ENCODE peak calls at places on chromosomes 13 and 19, in nine cellular contexts. F is IMR-90; Y is thoracic aorta; X is lower leg skin; M is ovary; E is H7; W is naive thymus-derived CD4-positive, alpha-beta T cell; R is foreskin fibroblast; T is left ventricle myocardium inferior. J is an unnamed sample.

GRCh38 chr19:58020985-58021384 is 12.8 kb upstream of the ZSCAN1 start:
- DNase-seq in M (no peak), F (no peak), E (no peak), W (no peak), R (no peak), T (no peak), Y (no peak), X (no peak), J (no peak)

GRCh38 chr19:30089086-30089665 is 147.1 kb downstream of the URI1 start:
- DNase-seq in X (no peak), M (no peak), F (no peak), W (no peak), E (no peak), R (no peak), Y (no peak), T (no peak), J (no peak)

GRCh38 chr19:6750062-6750461 is 10.6 kb downstream of the TRIP10 start:
- DNase-seq in W (no peak), E (no peak), F (no peak), T (peak), X (no peak), R (no peak), M (no peak), Y (no peak), J (no peak)

GRCh38 chr19:14555918-14556661 is 15.8 kb downstream of the NDUFB7 start:
- DNase-seq in F (peak), T (no peak), E (no peak), M (no peak), W (no peak), R (no peak), X (no peak), Y (no peak), J (no peak)

GRCh38 chr13:88303605-88304004 is 632.4 kb downstream of the SLITRK5 start:
- DNase-seq in M (no peak), E (no peak), Y (no peak), X (no peak), W (no peak), T (no peak), F (no peak), R (no peak), J (no peak)

GRCh38 chr19:37763488-37763887 is 15.9 kb downstream of the ZNF573 start:
- DNase-seq in F (peak), X (no peak), R (peak), E (no peak), M (no peak), W (no peak), T (no peak), Y (no peak), J (no peak)

GRCh38 chr19:1466018-1466460 is 13.0 kb downstream of the C19orf25 start:
- DNase-seq in R (no peak), F (no peak), W (no peak), X (no peak), M (no peak), E (peak), T (no peak), Y (no peak), J (no peak)

GRCh38 chr13:23599083-23599925 is 29.1 kb downstream of the TNFRSF19 start:
- DNase-seq in R (no peak), F (no peak), T (no peak), E (peak), W (no peak), Y (no peak), X (no peak), M (no peak), J (no peak)

GRCh38 chr13:60788156-60788829 is 391.3 kb downstream of the TDRD3 start:
- DNase-seq in Y (peak), M (no peak), W (no peak), T (peak), X (peak), E (no peak), R (no peak), F (no peak), J (peak)

GRCh38 chr19:57171551-57172081 is 4.3 kb upstream of the DUXA start:
- DNase-seq in X (peak), F (peak), R (peak), M (peak), Y (no peak), E (peak), W (peak), T (peak), J (peak)

GRCh38 chr13:105778196-105778595 is 757.3 kb downstream of the EFNB2 start:
- DNase-seq in X (no peak), F (peak), W (no peak), R (peak), Y (no peak), T (no peak), E (no peak), M (no peak), J (no peak)

GRCh38 chr13:37139356-37139755 is 33.9 kb upstream of the CSNK1A1L start:
- DNase-seq in F (no peak), X (no peak), T (no peak), E (no peak), W (no peak), Y (no peak), M (no peak), R (peak), J (no peak)

GRCh38 chr13:30341815-30342570 is 34.6 kb upstream of the KATNAL1 start:
- DNase-seq in Y (peak), F (peak), T (peak), W (no peak), M (peak), R (peak), E (no peak), X (peak), J (peak)

GRCh38 chr13:72728290-72728605 is 525 bp downstream of the BORA start:
- DNase-seq in E (no peak), Y (no peak), F (no peak), X (no peak), W (no peak), R (no peak), M (no peak), T (no peak), J (no peak)

GRCh38 chr19:17244618-17245534 is 843 bp downstream of the NR2F6 start:
- DNase-seq in W (no peak), Y (no peak), M (peak), X (no peak), E (peak), R (peak), F (no peak), T (peak), J (no peak)

GRCh38 chr13:21309542-21310172 is 133.2 kb downstream of the MRPL57 start:
- DNase-seq in F (no peak), R (no peak), W (no peak), Y (no peak), T (no peak), M (no peak), X (no peak), E (no peak), J (no peak)

GRCh38 chr19:33660426-33661160 is 38.8 kb downstream of the CHST8 start:
- DNase-seq in R (no peak), Y (no peak), F (no peak), E (no peak), W (no peak), M (no peak), T (no peak), X (no peak), J (no peak)

GRCh38 chr13:94154362-94154761 is 325.1 kb downstream of the DCT start:
- DNase-seq in T (no peak), E (peak), F (peak), W (no peak), Y (no peak), M (no peak), R (peak), X (no peak), J (peak)

DNA sequence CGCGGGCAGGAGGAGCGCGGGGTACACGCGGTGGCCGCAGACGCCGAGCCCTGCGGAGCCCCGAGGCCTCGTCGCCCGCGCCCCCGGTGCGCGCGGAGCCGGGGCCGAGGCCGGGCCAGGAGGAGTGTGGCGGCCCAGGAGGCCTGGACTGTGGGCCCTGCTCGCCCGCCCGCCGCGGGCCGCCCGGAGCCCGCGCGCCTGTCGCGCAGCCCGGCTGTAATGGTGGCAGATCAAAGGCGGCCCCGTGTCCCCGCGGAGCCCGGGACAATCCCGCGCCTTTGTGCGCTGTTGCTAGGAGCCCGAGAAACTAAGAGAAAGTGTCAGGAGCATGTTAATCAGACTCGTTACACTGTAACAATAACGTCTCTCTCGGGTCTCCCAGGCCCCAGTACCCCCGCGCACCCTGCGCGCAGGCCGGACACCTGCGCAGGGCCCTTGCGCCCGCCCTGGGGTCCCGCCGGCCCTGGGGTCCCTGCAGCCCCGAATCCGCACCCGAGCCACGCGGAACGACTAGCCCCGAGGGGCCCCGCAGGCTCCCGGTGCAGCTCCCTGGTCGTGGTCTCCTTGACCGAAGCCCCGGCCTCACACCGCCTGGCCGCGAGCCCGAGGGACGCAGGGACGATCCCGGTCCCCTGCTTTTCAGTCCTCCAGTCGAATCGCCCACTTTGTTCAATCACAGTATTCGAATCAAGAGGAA is 75.4 kb downstream of the ZIC5 start:
- DNase-seq in F (no peak), E (peak), R (no peak), X (no peak), T (no peak), M (no peak), W (no peak), Y (no peak), J (no peak)
- H3K4me3 ChIP-seq in F (no peak), E (peak), R (no peak), X (no peak), T (peak), M (peak), W (peak), Y (peak), J (no peak)

GRCh38 chr13:111361873-111362648 is 41.6 kb downstream of the TEX29 start:
- DNase-seq in E (no peak), W (no peak), M (no peak), R (no peak), T (no peak), X (no peak), Y (no peak), F (no peak), J (no peak)

GRCh38 chr13:111360452-111360851 is 40.0 kb downstream of the TEX29 start:
- DNase-seq in T (no peak), X (no peak), Y (no peak), E (no peak), W (no peak), F (no peak), R (no peak), M (no peak), J (no peak)

GRCh38 chr13:111363121-111363520 is 42.7 kb downstream of the TEX29 start:
- DNase-seq in W (no peak), R (no peak), F (no peak), Y (no peak), T (no peak), E (no peak), M (no peak), X (no peak), J (no peak)

GRCh38 chr13:111359930-111360329 is 39.5 kb downstream of the TEX29 start:
- DNase-seq in X (no peak), F (no peak), T (no peak), M (no peak), W (no peak), Y (no peak), E (no peak), R (no peak), J (no peak)

GRCh38 chr13:111361046-111361872 is 40.8 kb downstream of the TEX29 start:
- DNase-seq in E (no peak), R (no peak), W (no peak), Y (no peak), T (no peak), M (no peak), X (no peak), F (no peak), J (no peak)
- H3K4me3 ChIP-seq in E (no peak), R (no peak), W (no peak), Y (no peak), T (no peak), M (no peak), X (no peak), F (no peak), J (no peak)

GRCh38 chr13:107210216-107211010 is 642.5 kb upstream of the ARGLU1 start:
- DNase-seq in E (no peak), W (no peak), M (no peak), X (no peak), Y (no peak), F (peak), T (no peak), R (peak), J (no peak)
- H3K4me3 ChIP-seq in E (no peak), W (no peak), M (peak), X (no peak), Y (peak), F (no peak), T (peak), R (no peak), J (no peak)

DNA sequence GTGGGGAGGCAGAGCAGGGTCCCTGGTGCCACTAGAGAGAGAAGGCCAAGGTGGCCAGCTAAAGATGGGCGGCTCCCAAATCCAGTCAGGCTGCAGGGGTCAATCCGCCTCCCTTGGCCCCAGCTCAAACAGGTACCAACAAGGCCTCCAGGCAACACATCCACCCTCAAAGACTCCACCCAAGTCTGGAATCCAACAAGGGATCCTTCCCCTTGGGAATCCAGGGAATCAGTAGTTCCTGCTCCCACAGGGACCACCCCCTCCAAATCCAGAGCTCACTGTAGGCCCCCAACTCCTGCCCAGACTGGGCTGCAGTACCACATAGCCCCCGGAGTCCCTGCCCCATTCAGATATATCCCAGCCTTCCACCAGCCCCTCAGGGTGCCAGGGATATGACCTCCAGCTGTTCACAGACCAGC is 3.3 kb downstream of the ERF start:
- DNase-seq in W (no peak), T (no peak), R (no peak), Y (no peak), X (no peak), F (no peak), E (no peak), M (peak), J (no peak)
- H3K4me3 ChIP-seq in W (no peak), T (peak), R (peak), Y (peak), X (no peak), F (no peak), E (no peak), M (no peak), J (peak)

GRCh38 chr19:39200066-39200817 is 3.5 kb downstream of the NCCRP1 start:
- DNase-seq in Y (no peak), E (peak), R (no peak), T (no peak), F (no peak), W (no peak), X (no peak), M (no peak), J (no peak)
- H3K4me3 ChIP-seq in Y (no peak), E (no peak), R (no peak), T (no peak), F (no peak), W (no peak), X (no peak), M (no peak), J (no peak)

DNA sequence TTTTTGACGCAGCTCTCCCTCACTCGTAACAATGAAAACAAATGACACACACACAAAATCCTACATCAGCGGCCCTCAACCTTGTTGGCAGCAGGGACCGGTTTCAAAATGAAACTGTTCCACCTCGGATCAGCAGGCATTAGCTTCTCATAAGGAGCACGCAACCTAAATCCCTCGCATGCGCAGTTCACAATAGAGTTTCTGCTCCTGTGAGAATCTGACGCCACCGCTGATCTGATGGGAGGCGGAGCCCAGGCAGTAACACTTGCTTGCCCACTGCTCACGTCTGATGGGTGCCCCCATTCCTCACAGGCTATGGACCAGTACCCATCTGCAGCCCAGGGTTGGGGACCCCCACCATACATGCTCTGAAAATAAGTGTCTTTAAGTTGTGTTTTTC is 43.4 kb downstream of the DHRS12 start:
- DNase-seq in F (no peak), R (no peak), X (no peak), E (no peak), T (no peak), M (peak), W (no peak), Y (no peak), J (no peak)
- H3K4me3 ChIP-seq in F (no peak), R (no peak), X (no peak), E (no peak), T (no peak), M (no peak), W (no peak), Y (peak), J (no peak)

GRCh38 chr19:23410155-23410554 is 14.9 kb upstream of the ZNF91 start:
- DNase-seq in M (no peak), R (no peak), T (no peak), Y (no peak), X (no peak), F (no peak), E (no peak), W (no peak), J (no peak)

GRCh38 chr19:23420824-23421223 is 25.6 kb upstream of the ZNF91 start:
- DNase-seq in M (no peak), T (no peak), F (no peak), R (no peak), X (no peak), W (no peak), E (peak), Y (no peak), J (no peak)

GRCh38 chr19:23409392-23410048 is 14.2 kb upstream of the ZNF91 start:
- DNase-seq in T (no peak), Y (no peak), W (no peak), M (no peak), F (no peak), X (no peak), E (peak), R (no peak), J (no peak)

GRCh38 chr19:23415561-23416191 is 20.4 kb upstream of the ZNF91 start:
- DNase-seq in W (no peak), R (peak), F (no peak), Y (no peak), M (no peak), E (peak), X (no peak), T (peak), J (peak)

DNA sequence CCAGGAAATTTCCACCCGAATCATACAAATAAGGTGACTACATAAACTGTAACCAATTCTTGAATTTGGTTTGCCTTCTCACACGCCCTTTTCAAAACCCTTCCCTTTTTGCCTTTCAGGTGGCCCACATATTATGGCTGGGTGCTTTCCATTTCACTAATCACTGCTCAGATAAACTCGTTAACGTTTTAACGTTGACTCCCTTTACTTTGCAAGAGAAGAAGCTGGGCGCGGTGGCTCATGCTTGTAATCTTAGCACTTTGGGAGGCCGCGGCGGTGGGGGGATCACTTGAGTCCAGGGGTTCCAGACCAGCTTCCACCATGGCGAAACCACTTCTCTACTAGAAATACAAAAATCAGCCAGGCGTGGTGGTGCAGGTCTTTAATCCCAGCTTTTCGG is 19.8 kb upstream of the ZNF91 start:
- DNase-seq in X (no peak), Y (no peak), F (no peak), E (no peak), R (no peak), T (no peak), M (no peak), W (no peak), J (no peak)
- H3K4me3 ChIP-seq in X (no peak), Y (peak), F (no peak), E (peak), R (peak), T (peak), M (peak), W (peak), J (no peak)

DNA sequence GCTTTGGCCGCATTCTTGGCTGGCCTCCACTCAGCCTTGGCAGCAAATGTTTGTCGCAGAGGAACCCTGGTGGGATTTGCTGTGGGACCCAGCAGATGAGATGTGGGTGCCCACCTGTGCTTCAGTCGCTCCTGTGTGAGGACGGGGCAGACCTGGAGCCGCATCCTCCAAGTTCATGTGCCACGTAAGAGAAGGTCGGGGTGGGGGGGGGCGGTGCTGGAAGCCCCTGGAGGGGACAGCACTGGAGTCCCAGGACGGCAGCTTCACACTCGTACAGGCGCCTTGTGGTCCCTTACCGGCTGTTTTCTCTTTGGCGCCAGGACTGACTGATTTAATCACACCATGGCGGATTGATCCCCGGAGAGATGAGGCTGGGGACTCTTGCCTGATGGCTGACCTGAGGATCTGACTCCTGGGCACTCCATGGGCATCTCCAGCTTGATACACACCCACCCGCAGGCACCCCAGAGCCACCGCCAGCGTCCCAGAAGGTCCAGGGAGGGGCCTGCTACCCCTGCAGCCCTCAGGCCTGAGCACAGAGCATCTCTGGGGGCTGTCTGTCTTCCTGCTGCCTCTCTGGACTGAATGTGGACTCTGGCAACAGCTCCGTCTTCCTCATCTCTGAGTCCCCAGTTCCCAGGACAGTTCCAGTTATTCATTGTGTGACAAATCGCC is 10.0 kb upstream of the GRTP1 start:
- DNase-seq in Y (no peak), E (peak), R (no peak), T (no peak), F (no peak), X (no peak), M (no peak), W (no peak), J (no peak)
- H3K4me3 ChIP-seq in Y (no peak), E (no peak), R (no peak), T (no peak), F (no peak), X (no peak), M (no peak), W (no peak), J (no peak)